ENCODE peak calls at places on chromosomes 13 and 19, in four cellular contexts. G is A549, W is K562, K is IMR-90. H is an unnamed sample.

GRCh38 chr13:19056984-19057490 is 124.6 kb downstream of the TUBA3C start:
- DNase-seq in W (no peak), K (no peak), G (no peak), H (no peak)

GRCh38 chr19:35000647-35001501 is 751 bp downstream of the GRAMD1A start:
- DNase-seq in G (peak), W (peak), K (peak), H (peak)

GRCh38 chr13:24286624-24287023 is 22.8 kb upstream of the C1QTNF9 start:
- DNase-seq in K (no peak), G (no peak), W (no peak), H (no peak)

GRCh38 chr13:53254495-53254894 is 225.9 kb downstream of the OLFM4 start:
- DNase-seq in K (no peak), W (peak), G (no peak), H (no peak)

GRCh38 chr13:91744284-91744683 is 345.9 kb downstream of the GPC5 start:
- DNase-seq in W (no peak), G (no peak), K (no peak), H (no peak)

GRCh38 chr19:53960187-53960586 is 2.5 kb upstream of the CACNG8 start:
- DNase-seq in W (no peak), K (no peak), G (no peak), H (no peak)

GRCh38 chr13:101520672-101521071 is 68.2 kb downstream of the ITGBL1 start:
- DNase-seq in K (peak), G (no peak), W (no peak), H (no peak)

GRCh38 chr13:100611678-100612492 is 23.3 kb upstream of the GGACT start:
- DNase-seq in W (no peak), G (no peak), K (no peak), H (no peak)

GRCh38 chr13:105127732-105128131 is 1407.7 kb downstream of the EFNB2 start:
- DNase-seq in K (no peak), G (no peak), W (no peak), H (no peak)

GRCh38 chr13:113041293-113041690 is 64.3 kb upstream of the F7 start:
- DNase-seq in G (no peak), K (no peak), W (no peak), H (no peak)

GRCh38 chr13:46168341-46168740 is 13.6 kb downstream of the LCP1 start:
- DNase-seq in W (no peak), G (no peak), K (no peak), H (no peak)

GRCh38 chr19:12481781-12482504 is 2.7 kb downstream of the ZNF709 start:
- DNase-seq in W (no peak), G (no peak), K (no peak), H (peak)

GRCh38 chr19:17037966-17038500 is 11.4 kb upstream of the CPAMD8 start:
- DNase-seq in G (no peak), W (no peak), K (no peak), H (no peak)

GRCh38 chr13:102198418-102199322 is 203.2 kb downstream of the FGF14 start:
- DNase-seq in K (peak), G (no peak), W (no peak), H (no peak)

GRCh38 chr19:12843999-12844732 is 5.9 kb downstream of the MAST1 start:
- DNase-seq in G (no peak), W (no peak), K (no peak), H (no peak)

GRCh38 chr19:10191347-10191746 is 3.4 kb downstream of the DNMT1 start:
- DNase-seq in W (no peak), G (peak), K (peak), H (peak)

GRCh38 chr13:75495938-75496337 is 14.0 kb upstream of the TBC1D4 start:
- DNase-seq in W (no peak), K (peak), G (no peak), H (no peak)

GRCh38 chr13:90105276-90105675 is 1242.2 kb upstream of the MIR17HG start:
- DNase-seq in K (no peak), W (no peak), G (no peak), H (no peak)

GRCh38 chr13:68124437-68125086 is 894.4 kb upstream of the PCDH9 start:
- DNase-seq in G (no peak), W (no peak), K (no peak), H (no peak)

GRCh38 chr19:40962460-40962961 is 28.6 kb upstream of the CYP2B6 start:
- DNase-seq in K (no peak), W (no peak), G (peak), H (peak)

GRCh38 chr13:60074397-60074796 is 89.3 kb downstream of the DIAPH3 start:
- DNase-seq in W (no peak), K (peak), G (no peak), H (no peak)

GRCh38 chr13:35855531-35856019 is 275.6 kb downstream of the DCLK1 start:
- DNase-seq in K (no peak), W (no peak), G (peak), H (no peak)

GRCh38 chr19:16340092-16340491 is 15.5 kb downstream of the KLF2 start:
- DNase-seq in W (no peak), G (peak), K (peak), H (peak)

GRCh38 chr13:61410669-61411297 is 4.9 kb downstream of the PCDH20 start:
- DNase-seq in W (no peak), K (peak), G (peak), H (peak)

GRCh38 chr19:45117666-45118065 is 24.7 kb downstream of the PPP1R37 start:
- DNase-seq in G (no peak), K (no peak), W (no peak), H (no peak)

GRCh38 chr19:6278740-6279619 is 795 bp downstream of the MLLT1 start:
- DNase-seq in K (no peak), W (no peak), G (no peak), H (no peak)
- TF ChIP-seq MAZ in K (no peak), W (no peak), G (no peak), H (no peak)

DNA sequence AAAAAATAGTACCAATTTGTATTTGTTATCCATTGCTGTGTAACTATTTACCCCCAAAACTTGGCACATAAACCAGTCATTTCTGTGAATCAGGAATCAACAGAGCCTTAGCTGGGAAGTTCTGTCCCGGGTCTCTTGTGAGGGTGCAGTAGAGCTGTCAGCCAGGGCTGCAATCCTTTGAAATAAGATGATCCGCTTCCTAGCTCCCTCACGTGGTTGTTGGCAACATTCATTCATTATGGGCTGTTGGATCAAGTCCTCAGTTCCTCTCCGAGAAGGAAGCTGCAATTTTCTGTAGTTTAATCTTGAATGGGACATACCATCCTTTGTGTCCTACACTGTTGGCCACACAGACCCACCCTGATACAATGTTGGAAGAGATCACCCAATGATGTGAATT is 277.2 kb downstream of the SUCLA2 start:
- DNase-seq in W (no peak), G (no peak), K (no peak), H (no peak)
- TF ChIP-seq MAZ in W (no peak), G (no peak), K (no peak), H (no peak)

DNA sequence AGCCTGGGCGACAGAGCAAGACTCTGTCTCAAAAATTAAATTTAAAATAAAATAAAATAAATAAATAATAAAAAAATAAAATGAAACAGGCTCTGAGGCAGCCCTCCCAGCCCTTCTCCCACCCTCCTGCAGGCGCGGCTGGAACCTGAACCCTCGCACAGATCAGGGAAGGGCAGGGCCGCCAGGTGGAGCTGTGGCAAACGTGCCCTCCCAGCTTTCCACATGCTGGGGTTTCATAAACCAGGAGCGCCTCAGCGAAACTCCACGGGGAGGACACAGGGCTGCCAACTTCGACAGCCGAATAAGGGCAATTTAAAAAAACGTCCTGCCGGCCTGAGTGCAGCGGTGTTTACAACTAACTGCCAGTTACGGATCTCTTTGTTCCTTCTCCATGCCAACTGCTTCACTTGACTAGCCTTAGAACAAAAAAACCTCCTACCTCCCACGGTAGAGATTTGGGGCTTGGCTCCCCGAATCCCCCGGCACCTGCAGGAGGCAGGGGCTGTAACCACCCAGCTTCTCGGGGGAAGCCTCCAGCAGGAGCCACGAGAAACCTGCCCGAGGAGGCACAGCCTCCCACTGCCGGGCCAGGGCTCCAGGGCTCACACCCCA is 15.9 kb downstream of the ZNF787 start:
- DNase-seq in W (no peak), K (peak), G (peak), H (peak)
- TF ChIP-seq MAZ in W (no peak), K (no peak), G (no peak), H (no peak)

DNA sequence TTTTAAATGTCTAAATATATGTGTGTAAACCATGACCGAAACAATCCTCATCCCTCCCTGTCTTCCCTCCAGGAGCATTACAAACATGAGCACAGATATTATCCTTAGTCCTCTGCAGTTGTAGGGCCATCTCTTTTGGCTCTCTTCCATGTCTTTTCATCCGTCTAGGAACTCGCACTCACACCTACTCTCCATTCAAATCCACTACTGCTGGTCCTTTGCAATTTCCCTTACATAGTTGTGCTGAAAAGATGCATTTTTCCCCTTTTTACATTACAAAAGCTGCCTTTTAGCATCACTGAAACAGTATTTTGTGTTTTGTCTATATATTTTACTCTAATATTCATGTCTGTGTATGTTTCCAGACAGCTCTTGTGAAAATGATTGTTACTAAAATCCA is 237.8 kb downstream of the DACH1 start:
- DNase-seq in K (no peak), G (no peak), W (no peak), H (no peak)
- TF ChIP-seq MAZ in K (no peak), G (no peak), W (no peak), H (no peak)

GRCh38 chr19:39514840-39515550 is at the start of gene SELENOV:
- DNase-seq in G (no peak), K (no peak), W (peak), H (no peak)
- TF ChIP-seq MAZ in G (no peak), K (no peak), W (no peak), H (peak)

DNA sequence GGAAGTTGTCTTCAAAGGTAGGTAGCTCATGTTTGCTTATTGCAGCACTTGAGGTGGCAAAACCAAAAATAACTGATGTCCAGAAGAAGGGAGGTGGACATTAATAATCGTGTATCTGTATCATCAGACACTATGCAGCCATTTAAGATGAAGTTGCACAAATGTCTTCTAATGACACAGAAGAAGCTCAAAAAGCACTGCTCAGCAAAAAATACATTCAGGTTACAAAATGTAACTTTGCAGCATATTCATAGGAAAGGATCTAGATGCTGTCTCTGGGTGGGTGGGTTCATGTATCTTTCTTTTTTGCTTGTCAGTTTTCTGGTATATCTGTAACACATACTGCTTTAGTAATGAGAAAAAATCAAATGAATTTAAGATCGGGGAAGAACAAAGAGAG is 247.8 kb downstream of the DNAJC15 start:
- DNase-seq in K (no peak), W (no peak), G (no peak), H (no peak)
- TF ChIP-seq MAZ in K (no peak), W (no peak), G (no peak), H (no peak)

GRCh38 chr19:39558623-39559117 is 18.7 kb upstream of the EID2 start:
- DNase-seq in K (no peak), W (no peak), G (no peak), H (no peak)
- TF ChIP-seq MAZ in K (no peak), W (no peak), G (no peak), H (no peak)

DNA sequence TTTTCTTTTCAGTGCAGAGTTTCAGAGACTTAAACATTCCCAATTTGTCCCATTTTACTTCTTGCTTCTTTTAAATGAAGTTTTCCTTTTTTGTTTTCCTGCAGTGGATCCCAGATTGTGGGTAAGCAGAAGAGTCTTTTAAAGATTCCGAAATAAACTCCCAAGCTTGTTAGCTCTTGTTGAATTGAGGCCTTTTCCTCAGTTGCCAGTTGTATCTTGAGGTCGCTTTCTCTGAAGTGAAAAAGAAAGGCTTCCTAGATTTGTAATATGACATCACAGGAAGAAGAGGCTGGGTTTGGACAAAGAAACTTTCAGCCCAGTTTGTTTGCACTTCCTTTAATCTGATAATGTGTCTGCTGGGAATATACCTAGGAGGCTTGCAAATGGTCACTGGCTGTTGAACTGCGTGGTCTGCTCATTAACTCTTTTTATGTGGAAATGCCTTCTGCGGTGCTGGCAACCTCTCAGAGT is at the start of gene LPAR6:
- DNase-seq in K (peak), G (peak), W (no peak), H (peak)
- TF ChIP-seq MAZ in K (no peak), G (no peak), W (no peak), H (no peak)

GRCh38 chr13:33303885-33304284 is 18.3 kb upstream of the STARD13 start:
- DNase-seq in K (peak), G (peak), W (no peak), H (no peak)
- TF ChIP-seq MAZ in K (no peak), G (no peak), W (no peak), H (no peak)

H was measured in HepG2.